ENCODE peak calls at places on chromosomes 4 and X, in seven cellular contexts. I is IMR-90, X is body of pancreas, C is esophagus muscularis mucosa, Q is MM.1S, Y is lower lobe of right lung, W is A549. H is an unnamed sample. For H3K4me1, the result is how much of the 10 kb centered on the place peaks cover.

GRCh38 chr4:142778430-142778829 is 67.7 kb downstream of the INPP4B start:
- DNase-seq in I (peak), X (no peak), C (no peak), Q (no peak), Y (no peak), W (no peak), H (no peak)

GRCh38 chrX:50081282-50081955 is 119.4 kb downstream of the AKAP4 start:
- DNase-seq in I (peak), X (peak), C (no peak), Q (no peak), Y (peak), W (no peak), H (no peak)

GRCh38 chr4:139651282-139652194 is 14.1 kb upstream of the MGST2 start:
- DNase-seq in I (peak), X (peak), C (no peak), Q (peak), Y (peak), W (peak), H (no peak)

GRCh38 chrX:6446588-6446987 is 88.3 kb downstream of the VCX3A start:
- DNase-seq in I (no peak), X (no peak), C (no peak), Q (no peak), Y (no peak), W (no peak), H (no peak)

GRCh38 chrX:139086243-139086642 is 374.7 kb upstream of the FGF13 start:
- DNase-seq in I (no peak), X (no peak), C (no peak), Q (no peak), Y (no peak), W (no peak), H (no peak)

GRCh38 chrX:111164728-111165127 is 68.7 kb downstream of the PAK3 start:
- DNase-seq in I (peak), X (no peak), C (no peak), Q (peak), Y (no peak), W (no peak), H (no peak)

GRCh38 chr4:76504613-76505465 is 69.8 kb downstream of the SHROOM3 start:
- DNase-seq in I (peak), X (peak), C (no peak), Q (peak), Y (no peak), W (peak), H (no peak)

GRCh38 chr4:154466336-154466735 is 25.3 kb downstream of the DCHS2 start:
- DNase-seq in I (no peak), X (no peak), C (no peak), Q (no peak), Y (no peak), W (no peak), H (no peak)

GRCh38 chr4:32789026-32789608 is 2068.9 kb downstream of the PCDH7 start:
- DNase-seq in I (no peak), X (no peak), C (no peak), Q (no peak), Y (no peak), W (no peak), H (no peak)

GRCh38 chr4:105154576-105154975 is 7.9 kb downstream of the TET2 start:
- DNase-seq in I (no peak), X (no peak), C (no peak), Q (no peak), Y (no peak), W (no peak), H (no peak)

GRCh38 chr4:56821394-56822263 is at the start of gene SPINK2:
- DNase-seq in I (no peak), X (peak), C (no peak), Q (peak), Y (peak), W (peak), H (no peak)

GRCh38 chr4:11483076-11483475 is 54.4 kb upstream of the HS3ST1 start:
- DNase-seq in I (no peak), X (no peak), C (no peak), Q (no peak), Y (no peak), W (no peak), H (no peak)

DNA sequence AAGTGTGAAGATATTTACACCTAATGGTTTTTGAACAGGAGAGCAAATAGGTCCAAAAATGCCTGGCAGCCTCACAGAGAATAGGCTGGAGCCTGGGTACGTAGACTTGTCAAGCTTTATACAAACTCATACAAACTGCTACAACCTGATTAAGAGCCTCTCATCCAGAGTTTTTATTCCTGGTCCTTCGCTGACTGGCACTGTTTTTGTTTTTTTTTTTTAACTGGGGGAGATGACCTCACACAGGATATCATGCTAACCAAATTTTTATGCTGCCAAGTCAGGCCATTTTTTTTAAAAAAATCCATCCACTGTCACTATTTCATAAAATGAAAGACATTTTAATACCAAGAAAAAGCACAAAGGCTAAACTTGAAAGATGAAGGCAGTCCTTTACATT is 1.9 kb downstream of the FAM114A1 start:
- DNase-seq in I (no peak), X (no peak), C (no peak), Q (no peak), Y (no peak), W (no peak), H (no peak)
- H3K4me3 ChIP-seq in I (peak), X (no peak), C (peak), Q (no peak), Y (peak), W (no peak), H (peak)

DNA sequence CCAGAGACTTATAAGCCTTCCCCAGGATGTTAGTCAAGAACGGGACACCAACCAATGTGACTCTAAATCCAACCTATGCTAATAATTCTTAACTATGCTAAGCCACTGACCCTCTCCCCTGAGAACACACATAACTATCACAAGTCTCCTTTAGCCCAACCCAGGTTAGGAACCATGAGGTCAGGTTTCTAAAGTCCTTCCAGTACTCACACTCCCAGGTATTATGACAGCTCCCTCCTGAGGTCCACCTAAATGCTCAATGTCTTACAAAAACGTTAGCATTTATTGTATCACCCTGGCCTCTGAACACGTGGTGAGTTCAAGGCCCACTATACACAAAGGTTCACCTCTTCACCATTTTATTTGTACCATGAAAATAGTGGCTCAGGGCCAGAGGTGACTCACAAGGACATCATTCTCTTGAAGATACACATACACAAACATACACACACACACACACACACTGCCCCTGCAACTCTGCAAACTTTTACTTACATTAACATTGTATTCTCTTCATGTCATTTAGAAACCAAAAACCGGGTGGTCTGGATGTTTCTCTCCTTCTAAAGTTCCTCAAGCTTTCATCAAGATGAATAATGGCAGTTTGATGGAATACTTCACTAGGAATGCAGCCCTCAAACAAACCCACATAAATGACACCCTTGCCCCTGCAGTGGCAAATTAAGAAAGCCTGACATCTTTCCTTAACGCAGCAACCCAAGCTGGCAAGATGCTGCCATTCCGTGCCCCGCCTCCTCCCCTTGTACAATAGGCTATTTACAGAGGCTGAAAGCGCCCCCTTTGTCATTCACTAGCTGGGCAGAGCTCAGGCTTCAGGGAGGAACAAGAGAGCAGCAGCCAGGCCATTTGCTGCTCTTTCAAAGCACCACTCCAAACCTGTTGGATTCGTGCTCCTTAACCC is 17.7 kb downstream of the ACSL1 start:
- DNase-seq in I (peak), X (no peak), C (no peak), Q (no peak), Y (no peak), W (no peak), H (no peak)
- H3K4me1 ChIP-seq in I (under half), X (half or more), C (half or more), Q (under half), Y (half or more), W (under half), H (half or more)

GRCh38 chrX:12950851-12951589 is 23.9 kb upstream of the TMSB4X start:
- DNase-seq in I (no peak), X (no peak), C (no peak), Q (no peak), Y (peak), W (peak), H (no peak)
- TF ChIP-seq CTCF in I (peak), X (no peak), C (no peak), Q (peak), Y (peak), W (peak), H (no peak)

DNA sequence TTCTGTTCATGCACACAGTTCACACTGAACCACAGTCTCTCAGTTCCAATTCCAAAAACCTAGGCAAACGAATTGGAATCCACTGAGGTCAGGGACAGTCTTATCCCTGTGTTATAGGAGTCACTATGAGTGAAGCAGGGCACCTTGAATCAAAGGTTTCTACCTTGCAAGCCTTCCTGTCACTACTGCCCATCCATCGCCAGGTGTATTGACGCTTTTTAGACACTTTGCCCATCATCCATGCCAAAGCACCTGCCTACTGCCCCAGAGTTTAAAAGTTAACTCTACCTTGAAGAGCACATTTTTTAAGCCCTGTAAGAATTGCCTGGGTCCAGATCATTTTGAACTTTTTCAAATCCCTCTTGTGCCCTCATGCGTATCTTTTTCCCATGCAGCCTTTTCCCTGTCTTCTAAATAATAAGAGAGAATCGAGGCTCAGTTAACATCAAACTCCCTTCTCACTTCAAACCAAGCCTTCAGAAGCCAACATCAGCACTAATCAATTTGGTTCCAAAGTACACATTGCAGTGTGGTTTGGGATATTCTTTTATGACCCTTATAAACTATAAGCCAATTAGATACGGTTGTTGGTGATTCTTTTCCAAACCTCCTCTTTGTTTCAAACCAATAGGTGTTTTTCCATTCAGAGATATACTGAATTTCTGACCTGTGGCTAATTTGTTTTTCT is 23.6 kb downstream of the FAM114A1 start:
- DNase-seq in I (no peak), X (no peak), C (no peak), Q (no peak), Y (no peak), W (no peak), H (no peak)
- H3K4me3 ChIP-seq in I (no peak), X (no peak), C (no peak), Q (no peak), Y (no peak), W (no peak), H (no peak)

GRCh38 chrX:56804867-56805266 is 75.8 kb downstream of the NBDY start:
- DNase-seq in I (no peak), X (no peak), C (no peak), Q (no peak), Y (no peak), W (no peak), H (no peak)
- H3K4me1 ChIP-seq in I (under half), X (under half), C (under half), Q (under half), Y (under half), W (under half), H (under half)